ENCODE peak calls at places on chromosomes 12 and 14, in five cellular contexts. One of them, this sample, is unnamed.

GRCh38 chr14:104087981-104088850 is 2.7 kb downstream of the ASPG start:
- DNase-seq in MM.1S: no peak
- DNase-seq in neuronal stem cell: no peak
- DNase-seq in aorta: no peak
- DNase-seq in bronchial epithelial cell: no peak
- DNase-seq in this sample: peak; percentile 43

GRCh38 chr14:34098045-34098984 is 147.4 kb upstream of the EGLN3 start:
- DNase-seq in MM.1S: no peak
- DNase-seq in neuronal stem cell: no peak
- DNase-seq in aorta: no peak
- DNase-seq in bronchial epithelial cell: peak; percentile 82
- DNase-seq in this sample: peak; percentile 52

GRCh38 chr12:49091836-49092085 is 2.8 kb downstream of the DHH start:
- DNase-seq in MM.1S: no peak
- DNase-seq in neuronal stem cell: no peak
- DNase-seq in aorta: no peak
- DNase-seq in bronchial epithelial cell: no peak
- DNase-seq in this sample: no peak

GRCh38 chr12:206746-207440 is 7.1 kb downstream of the SLC6A12 start:
- DNase-seq in MM.1S: no peak
- DNase-seq in neuronal stem cell: no peak
- DNase-seq in aorta: peak; percentile 56
- DNase-seq in bronchial epithelial cell: no peak
- DNase-seq in this sample: no peak

GRCh38 chr14:100902295-100902694 is 1.2 kb downstream of the RTL1 start:
- DNase-seq in MM.1S: no peak
- DNase-seq in neuronal stem cell: no peak
- DNase-seq in aorta: peak; percentile 32
- DNase-seq in bronchial epithelial cell: no peak
- DNase-seq in this sample: peak; percentile 89

GRCh38 chr12:132243596-132244289 is 85.6 kb downstream of the GALNT9 start:
- DNase-seq in MM.1S: no peak
- DNase-seq in neuronal stem cell: no peak
- DNase-seq in aorta: peak; percentile 68
- DNase-seq in bronchial epithelial cell: no peak
- DNase-seq in this sample: peak; percentile 89

GRCh38 chr12:116818341-116818856 is 62.8 kb downstream of the HRK start:
- DNase-seq in MM.1S: no peak
- DNase-seq in neuronal stem cell: no peak
- DNase-seq in aorta: no peak
- DNase-seq in bronchial epithelial cell: no peak
- DNase-seq in this sample: no peak

GRCh38 chr12:91769736-91770135 is 375.9 kb downstream of the BTG1 start:
- DNase-seq in MM.1S: no peak
- DNase-seq in neuronal stem cell: no peak
- DNase-seq in aorta: no peak
- DNase-seq in bronchial epithelial cell: no peak
- DNase-seq in this sample: no peak

GRCh38 chr14:22382395-22382794 is 206.6 kb downstream of the DAD1 start:
- DNase-seq in MM.1S: no peak
- DNase-seq in neuronal stem cell: no peak
- DNase-seq in aorta: no peak
- DNase-seq in bronchial epithelial cell: no peak
- DNase-seq in this sample: no peak

GRCh38 chr12:66140726-66141125 is 10.2 kb upstream of the LLPH start:
- DNase-seq in MM.1S: no peak
- DNase-seq in neuronal stem cell: no peak
- DNase-seq in aorta: no peak
- DNase-seq in bronchial epithelial cell: no peak
- DNase-seq in this sample: no peak

GRCh38 chr14:104281768-104282301 is 143.4 kb downstream of the KIF26A start:
- DNase-seq in MM.1S: no peak
- DNase-seq in neuronal stem cell: no peak
- DNase-seq in aorta: peak; percentile 63
- DNase-seq in bronchial epithelial cell: no peak
- DNase-seq in this sample: peak; percentile 32

GRCh38 chr14:69059658-69060648 is 80.9 kb upstream of the ACTN1 start:
- DNase-seq in MM.1S: no peak
- DNase-seq in neuronal stem cell: no peak
- DNase-seq in aorta: no peak
- DNase-seq in bronchial epithelial cell: peak; percentile 71
- DNase-seq in this sample: no peak

GRCh38 chr12:110245278-110245868 is 35.7 kb upstream of the ATP2A2 start:
- DNase-seq in MM.1S: peak; percentile 9
- DNase-seq in neuronal stem cell: no peak
- DNase-seq in aorta: peak; percentile 50
- DNase-seq in bronchial epithelial cell: no peak
- DNase-seq in this sample: peak; percentile 70

GRCh38 chr14:98858158-98858557 is 413.8 kb downstream of the BCL11B start:
- DNase-seq in MM.1S: no peak
- DNase-seq in neuronal stem cell: no peak
- DNase-seq in aorta: no peak
- DNase-seq in bronchial epithelial cell: no peak
- DNase-seq in this sample: no peak

GRCh38 chr14:32494566-32495434 is 165.7 kb downstream of the AKAP6 start:
- DNase-seq in MM.1S: no peak
- DNase-seq in neuronal stem cell: no peak
- DNase-seq in aorta: no peak
- DNase-seq in bronchial epithelial cell: no peak
- DNase-seq in this sample: no peak

GRCh38 chr14:69249603-69250002 is 10.4 kb upstream of the GALNT16 start:
- DNase-seq in MM.1S: no peak
- DNase-seq in neuronal stem cell: no peak
- DNase-seq in aorta: no peak
- DNase-seq in bronchial epithelial cell: no peak
- DNase-seq in this sample: no peak

GRCh38 chr14:55245657-55246268 is 25.5 kb upstream of the FBXO34 start:
- DNase-seq in MM.1S: peak; percentile 35
- DNase-seq in neuronal stem cell: no peak
- DNase-seq in aorta: no peak
- DNase-seq in bronchial epithelial cell: peak; percentile 52
- DNase-seq in this sample: peak; percentile 22

GRCh38 chr12:48104531-48104930 is 1.3 kb downstream of the SENP1 start:
- DNase-seq in MM.1S: no peak
- DNase-seq in neuronal stem cell: no peak
- DNase-seq in aorta: no peak
- DNase-seq in bronchial epithelial cell: peak; percentile 47
- DNase-seq in this sample: peak; percentile 8

GRCh38 chr12:49253033-49253623 is 11.8 kb upstream of the TUBA1C start:
- DNase-seq in MM.1S: no peak
- DNase-seq in neuronal stem cell: no peak
- DNase-seq in aorta: no peak
- DNase-seq in bronchial epithelial cell: no peak
- DNase-seq in this sample: no peak

GRCh38 chr14:68790656-68791077 is 2.2 kb downstream of the ZFP36L1 start:
- DNase-seq in MM.1S: no peak
- DNase-seq in neuronal stem cell: no peak
- DNase-seq in aorta: no peak
- DNase-seq in bronchial epithelial cell: peak; percentile 18
- DNase-seq in this sample: peak; percentile 30

GRCh38 chr12:120257041-120257821 is 8.3 kb downstream of the PXN start:
- DNase-seq in MM.1S: no peak
- DNase-seq in neuronal stem cell: no peak
- DNase-seq in aorta: no peak
- DNase-seq in bronchial epithelial cell: peak; percentile 80
- DNase-seq in this sample: peak; percentile 57

GRCh38 chr12:25327321-25327720 is 76.6 kb upstream of the KRAS start:
- DNase-seq in MM.1S: no peak
- DNase-seq in neuronal stem cell: no peak
- DNase-seq in aorta: no peak
- DNase-seq in bronchial epithelial cell: no peak
- DNase-seq in this sample: no peak

GRCh38 chr12:14774944-14775651 is 28.2 kb downstream of the WBP11 start:
- DNase-seq in MM.1S: no peak
- DNase-seq in neuronal stem cell: no peak
- DNase-seq in aorta: peak; percentile 82
- DNase-seq in bronchial epithelial cell: peak; percentile 76
- DNase-seq in this sample: peak; percentile 69

GRCh38 chr12:111954974-111955373 is 58.0 kb downstream of the TMEM116 start:
- DNase-seq in MM.1S: no peak
- DNase-seq in neuronal stem cell: no peak
- DNase-seq in aorta: no peak
- DNase-seq in bronchial epithelial cell: no peak
- DNase-seq in this sample: no peak

GRCh38 chr14:24083462-24083861 is 10.6 kb upstream of the PCK2 start:
- DNase-seq in MM.1S: no peak
- DNase-seq in neuronal stem cell: no peak
- DNase-seq in aorta: no peak
- DNase-seq in bronchial epithelial cell: no peak
- DNase-seq in this sample: no peak

GRCh38 chr14:24080888-24081738 is 9.8 kb downstream of the CPNE6 start:
- DNase-seq in MM.1S: peak; percentile 47
- DNase-seq in neuronal stem cell: no peak
- DNase-seq in aorta: peak; percentile 81
- DNase-seq in bronchial epithelial cell: peak; percentile 28
- DNase-seq in this sample: peak; percentile 94

GRCh38 chr14:24080142-24080530 is 8.8 kb downstream of the CPNE6 start:
- DNase-seq in MM.1S: no peak
- DNase-seq in neuronal stem cell: no peak
- DNase-seq in aorta: no peak
- DNase-seq in bronchial epithelial cell: no peak
- DNase-seq in this sample: no peak

GRCh38 chr14:24082411-24083080 is 11.2 kb downstream of the CPNE6 start:
- DNase-seq in MM.1S: no peak
- DNase-seq in neuronal stem cell: no peak
- DNase-seq in aorta: no peak
- DNase-seq in bronchial epithelial cell: no peak
- DNase-seq in this sample: no peak

DNA sequence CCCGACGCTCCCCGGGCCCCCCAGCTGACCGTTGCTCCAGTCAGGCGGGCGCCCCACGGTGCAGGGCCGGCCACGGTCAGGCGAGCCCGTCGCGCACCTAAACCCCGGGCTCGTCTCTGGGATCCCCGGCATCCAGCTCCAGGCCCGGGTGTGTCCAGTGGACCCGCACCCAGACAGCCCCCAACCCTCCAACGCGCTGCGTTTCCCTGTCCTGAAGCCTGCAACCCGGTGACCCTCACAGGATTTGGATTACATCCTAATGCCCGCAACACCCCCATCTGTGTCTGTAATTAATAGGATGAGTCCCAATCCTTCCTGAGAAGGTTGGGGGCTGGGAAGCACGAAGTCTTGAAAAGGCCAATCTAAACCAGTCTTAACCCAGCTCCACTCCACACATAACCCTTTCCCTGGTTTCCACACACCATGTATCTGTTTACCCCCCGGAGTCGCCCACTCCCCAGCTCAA is 10.4 kb downstream of the CPNE6 start:
- DNase-seq in MM.1S: no peak
- DNase-seq in neuronal stem cell: no peak
- DNase-seq in aorta: no peak
- DNase-seq in bronchial epithelial cell: no peak
- DNase-seq in this sample: no peak
- H3K4me3 ChIP-seq in MM.1S: peak overlapping the region; percentile 56
- H3K4me3 ChIP-seq in neuronal stem cell: peak overlapping the region; percentile 39
- H3K4me3 ChIP-seq in aorta: peak overlapping the region; percentile 58
- H3K4me3 ChIP-seq in bronchial epithelial cell: peak overlapping the region; percentile 45
- H3K4me3 ChIP-seq in this sample: peak overlapping the region; percentile 75

GRCh38 chr14:72402429-72402772 is 470.2 kb downstream of the RGS6 start:
- DNase-seq in MM.1S: no peak
- DNase-seq in neuronal stem cell: no peak
- DNase-seq in aorta: no peak
- DNase-seq in bronchial epithelial cell: no peak
- DNase-seq in this sample: no peak
- H3K36me3 ChIP-seq in MM.1S: no peaks in the 10 kb centered on the region
- H3K36me3 ChIP-seq in neuronal stem cell: no peaks in the 10 kb centered on the region
- H3K36me3 ChIP-seq in aorta: no peaks in the 10 kb centered on the region
- H3K36me3 ChIP-seq in bronchial epithelial cell: no peaks in the 10 kb centered on the region
- H3K36me3 ChIP-seq in this sample: no peaks in the 10 kb centered on the region

GRCh38 chr14:24224618-24225071 is 7.5 kb downstream of the NEDD8 start:
- DNase-seq in MM.1S: no peak
- DNase-seq in neuronal stem cell: no peak
- DNase-seq in aorta: no peak
- DNase-seq in bronchial epithelial cell: peak; percentile 97
- DNase-seq in this sample: no peak
- H3K27me3 ChIP-seq in MM.1S: no peaks in the 10 kb centered on the region
- H3K27me3 ChIP-seq in neuronal stem cell: no peaks in the 10 kb centered on the region
- H3K27me3 ChIP-seq in aorta: no peaks in the 10 kb centered on the region
- H3K27me3 ChIP-seq in bronchial epithelial cell: no peaks in the 10 kb centered on the region
- H3K27me3 ChIP-seq in this sample: no peaks in the 10 kb centered on the region

GRCh38 chr14:64970041-64970440 is 2.1 kb downstream of the RAB15 start:
- DNase-seq in MM.1S: no peak
- DNase-seq in neuronal stem cell: no peak
- DNase-seq in aorta: no peak
- DNase-seq in bronchial epithelial cell: no peak
- DNase-seq in this sample: no peak

GRCh38 chr14:64965356-64966000 is 6.7 kb downstream of the RAB15 start:
- DNase-seq in MM.1S: no peak
- DNase-seq in neuronal stem cell: no peak
- DNase-seq in aorta: no peak
- DNase-seq in bronchial epithelial cell: no peak
- DNase-seq in this sample: no peak

GRCh38 chr14:64968651-64969050 is 3.5 kb downstream of the RAB15 start:
- DNase-seq in MM.1S: peak; percentile 65
- DNase-seq in neuronal stem cell: no peak
- DNase-seq in aorta: no peak
- DNase-seq in bronchial epithelial cell: no peak
- DNase-seq in this sample: peak; percentile 68

GRCh38 chr14:64966976-64967375 is 5.2 kb downstream of the RAB15 start:
- DNase-seq in MM.1S: no peak
- DNase-seq in neuronal stem cell: no peak
- DNase-seq in aorta: no peak
- DNase-seq in bronchial epithelial cell: peak; percentile 29
- DNase-seq in this sample: no peak

GRCh38 chr14:64968167-64968566 is 4.0 kb downstream of the RAB15 start:
- DNase-seq in MM.1S: no peak
- DNase-seq in neuronal stem cell: no peak
- DNase-seq in aorta: no peak
- DNase-seq in bronchial epithelial cell: no peak
- DNase-seq in this sample: no peak
- H3K4me3 ChIP-seq in MM.1S: peak overlapping the region; percentile 5
- H3K4me3 ChIP-seq in neuronal stem cell: no peak overlapping the region
- H3K4me3 ChIP-seq in aorta: no peak overlapping the region
- H3K4me3 ChIP-seq in bronchial epithelial cell: no peak overlapping the region
- H3K4me3 ChIP-seq in this sample: no peak overlapping the region

This sample was measured in H7.